ENCODE peak calls at places on chromosomes 5 and 9, in six cellular contexts. N is IMR-90, G is neural progenitor cell, H is fibroblast of mammary gland, W is AG10803, A is lower leg skin. K is an unnamed sample.

GRCh38 chr5:34699155-34700077 is 43.3 kb downstream of the RAI14 start:
- DNase-seq in A (peak), W (no peak), G (no peak), H (no peak), N (no peak), K (no peak)

GRCh38 chr5:167743685-167744084 is 547.8 kb upstream of the WWC1 start:
- DNase-seq in G (no peak), H (peak), A (no peak), N (peak), W (peak), K (peak)

GRCh38 chr5:82821978-82822927 is 254.9 kb downstream of the TMEM167A start:
- DNase-seq in H (peak), W (no peak), N (no peak), G (peak), A (no peak), K (no peak)

GRCh38 chr5:58459276-58459859 is 518 bp downstream of the PLK2 start:
- DNase-seq in W (peak), G (peak), A (peak), H (no peak), N (peak), K (peak)

GRCh38 chr5:66821626-66822429 is 225.6 kb downstream of the MAST4 start:
- DNase-seq in H (no peak), N (no peak), W (no peak), A (no peak), G (no peak), K (no peak)

GRCh38 chr9:38063363-38063707 is 5.7 kb downstream of the SHB start:
- DNase-seq in A (no peak), H (no peak), N (no peak), G (no peak), W (no peak), K (no peak)

GRCh38 chr5:17190242-17190778 is 27.1 kb upstream of the BASP1 start:
- DNase-seq in W (peak), N (peak), H (peak), A (no peak), G (peak), K (peak)

GRCh38 chr5:9513825-9514224 is 32.0 kb downstream of the SEMA5A start:
- DNase-seq in H (peak), N (peak), A (no peak), W (peak), G (peak), K (peak)

GRCh38 chr5:133287500-133287899 is 235.7 kb downstream of the HSPA4 start:
- DNase-seq in W (peak), H (peak), G (peak), A (no peak), N (peak), K (peak)

GRCh38 chr5:103216137-103216536 is 42.4 kb upstream of the MACIR start:
- DNase-seq in H (no peak), A (no peak), W (no peak), G (no peak), N (peak), K (no peak)

GRCh38 chr5:163456840-163457239 is 3.1 kb downstream of the NUDCD2 start:
- DNase-seq in A (no peak), G (no peak), N (no peak), W (no peak), H (no peak), K (no peak)

GRCh38 chr5:57258943-57259342 is 85.1 kb downstream of the GPBP1 start:
- DNase-seq in W (no peak), G (no peak), H (no peak), N (no peak), A (no peak), K (no peak)

GRCh38 chr9:21933865-21934264 is 60.3 kb downstream of the CDKN2A start:
- DNase-seq in A (no peak), N (peak), H (peak), W (peak), G (no peak), K (peak)

GRCh38 chr5:157596449-157596848 is 20.9 kb upstream of the ADAM19 start:
- DNase-seq in N (no peak), H (peak), G (no peak), A (no peak), W (peak), K (no peak)

GRCh38 chr5:180105827-180106312 is 34.3 kb upstream of the RNF130 start:
- DNase-seq in N (no peak), G (no peak), W (no peak), H (peak), A (peak), K (peak)

GRCh38 chr9:14526504-14526903 is 166.7 kb downstream of the ZDHHC21 start:
- DNase-seq in H (no peak), G (no peak), A (no peak), W (no peak), N (no peak), K (no peak)

GRCh38 chr9:100725376-100725775 is 147.5 kb downstream of the CAVIN4 start:
- DNase-seq in N (no peak), A (no peak), H (no peak), G (no peak), W (no peak), K (no peak)

GRCh38 chr5:83471405-83472212 is at the start of gene VCAN:
- DNase-seq in A (peak), W (peak), H (peak), G (peak), N (peak), K (peak)

GRCh38 chr9:134036130-134036529 is 10.8 kb downstream of the BRD3OS start:
- DNase-seq in G (no peak), N (no peak), W (no peak), H (no peak), A (no peak), K (no peak)

GRCh38 chr9:131697097-131697496 is 42.8 kb downstream of the RAPGEF1 start:
- DNase-seq in G (no peak), W (no peak), N (peak), A (peak), H (peak), K (peak)

GRCh38 chr5:152542741-152543140 is 137.7 kb upstream of the NMUR2 start:
- DNase-seq in N (no peak), A (no peak), G (peak), H (peak), W (no peak), K (peak)

GRCh38 chr5:56534102-56534501 is 281.2 kb upstream of the MAP3K1 start:
- DNase-seq in G (no peak), A (no peak), W (no peak), N (no peak), H (no peak), K (no peak)

GRCh38 chr9:131411719-131412681 is 18.1 kb downstream of the PRRC2B start:
- DNase-seq in W (no peak), G (no peak), N (no peak), A (no peak), H (no peak), K (no peak)

GRCh38 chr5:82522912-82523311 is 244.8 kb upstream of the RPS23 start:
- DNase-seq in W (no peak), G (no peak), N (no peak), H (no peak), A (no peak), K (no peak)

GRCh38 chr9:38068616-38068865 is 486 bp downstream of the SHB start:
- DNase-seq in H (no peak), A (no peak), G (no peak), W (peak), N (peak), K (peak)

GRCh38 chr9:115891929-115892328 is 261.7 kb upstream of the PAPPA start:
- DNase-seq in W (peak), H (peak), A (no peak), N (peak), G (no peak), K (peak)

GRCh38 chr5:73435640-73436534 is 12.7 kb downstream of the FOXD1 start:
- DNase-seq in A (no peak), N (no peak), H (no peak), G (peak), W (peak), K (no peak)
- H3K4me3 ChIP-seq in A (no peak), N (no peak), H (no peak), G (peak), W (peak), K (no peak)

GRCh38 chr9:126834672-126835071 is 25.8 kb upstream of the ZBTB34 start:
- DNase-seq in G (no peak), W (no peak), N (no peak), A (no peak), H (no peak), K (no peak)

GRCh38 chr9:126832440-126832839 is 27.6 kb downstream of the ZBTB43 start:
- DNase-seq in H (no peak), W (no peak), A (no peak), G (no peak), N (no peak), K (no peak)

GRCh38 chr9:126833710-126834345 is 26.6 kb upstream of the ZBTB34 start:
- DNase-seq in W (no peak), N (no peak), G (no peak), H (no peak), A (no peak), K (no peak)

GRCh38 chr9:126830827-126831226 is 26.0 kb downstream of the ZBTB43 start:
- DNase-seq in G (no peak), H (no peak), N (no peak), W (no peak), A (no peak), K (no peak)

DNA sequence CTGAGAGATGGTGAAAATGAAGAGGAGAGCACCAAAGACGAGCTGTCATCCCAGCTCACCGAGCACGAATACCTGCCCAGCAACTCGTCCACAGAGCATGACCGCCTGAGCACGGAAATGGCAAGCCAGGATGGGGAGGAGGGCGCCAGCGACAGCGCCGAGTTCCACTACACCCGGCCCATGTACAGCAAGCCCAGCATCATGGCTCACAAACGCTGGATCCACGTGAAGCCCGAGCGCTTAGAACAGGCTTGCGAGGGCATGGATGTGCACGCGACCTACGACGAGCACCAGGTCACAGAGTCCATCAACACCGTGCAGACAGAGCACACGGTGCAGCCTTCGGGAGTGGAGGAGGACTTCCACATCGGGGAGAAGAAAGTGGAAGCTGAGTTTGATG is 27.4 kb upstream of the ZBTB34 start:
- DNase-seq in A (no peak), W (no peak), G (no peak), H (no peak), N (no peak), K (no peak)
- TF ChIP-seq CTCF in A (no peak), W (no peak), G (no peak), H (no peak), N (no peak), K (no peak)

DNA sequence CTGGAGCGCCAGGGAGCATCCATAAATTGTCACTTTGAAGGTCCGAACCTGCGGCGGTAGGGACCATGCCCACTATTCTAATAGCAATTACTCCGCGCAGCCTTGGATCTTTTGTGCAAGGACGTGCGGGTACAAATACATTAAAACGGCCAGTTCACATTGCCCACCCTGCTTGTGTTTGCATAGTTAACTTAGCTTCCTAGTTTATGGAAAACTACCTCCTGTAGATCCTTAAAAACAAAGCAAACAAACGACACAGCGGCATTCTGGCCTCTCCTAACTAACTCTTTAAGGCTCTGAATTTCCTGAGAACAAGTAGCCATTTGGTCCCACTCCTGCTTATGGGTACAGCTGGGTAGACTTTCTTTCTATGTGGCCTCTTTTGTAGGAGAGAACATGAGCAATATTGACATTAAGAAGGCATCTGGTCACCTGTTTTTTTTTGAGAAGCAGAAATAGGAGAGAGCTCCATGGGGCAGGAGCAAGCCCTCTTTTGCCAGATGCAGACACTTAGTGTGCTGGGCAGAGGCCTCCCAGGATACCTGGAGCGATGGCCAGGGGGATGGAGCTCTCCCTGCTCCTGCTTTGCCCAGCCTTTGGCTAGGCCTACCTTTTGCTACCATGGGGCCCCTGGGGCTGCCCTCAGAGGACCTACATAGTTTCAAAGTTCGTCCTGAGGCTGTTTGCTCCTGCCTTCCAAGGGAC is 2.1 kb upstream of the STC2 start:
- DNase-seq in G (peak), N (no peak), A (no peak), W (no peak), H (no peak), K (no peak)
- H3K4me3 ChIP-seq in G (peak), N (no peak), A (no peak), W (no peak), H (no peak), K (peak)

GRCh38 chr9:136270173-136270710 is 24.6 kb upstream of the QSOX2 start:
- DNase-seq in N (no peak), W (no peak), A (no peak), H (no peak), G (no peak), K (no peak)

GRCh38 chr9:136268776-136269175 is 23.2 kb upstream of the QSOX2 start:
- DNase-seq in G (peak), H (no peak), N (no peak), W (no peak), A (no peak), K (no peak)

GRCh38 chr9:136265561-136266355 is 20.1 kb upstream of the QSOX2 start:
- DNase-seq in H (no peak), A (no peak), N (no peak), G (no peak), W (no peak), K (no peak)

GRCh38 chr9:136267261-136268111 is 21.9 kb upstream of the QSOX2 start:
- DNase-seq in W (peak), A (peak), H (peak), G (peak), N (peak), K (peak)

GRCh38 chr9:136268318-136268717 is 22.7 kb upstream of the QSOX2 start:
- DNase-seq in H (no peak), A (no peak), G (peak), W (no peak), N (no peak), K (no peak)
- TF ChIP-seq CTCF in H (no peak), A (no peak), G (peak), W (no peak), N (no peak), K (no peak)

GRCh38 chr5:172771439-172772111 is 580 bp upstream of the DUSP1 start:
- DNase-seq in N (no peak), A (no peak), H (no peak), W (peak), G (no peak), K (peak)

GRCh38 chr5:172769598-172770373 is 1.2 kb downstream of the DUSP1 start:
- DNase-seq in W (peak), N (peak), G (peak), H (peak), A (peak), K (no peak)

GRCh38 chr5:172769324-172769597 is 1.7 kb downstream of the DUSP1 start:
- DNase-seq in A (no peak), H (no peak), G (no peak), W (no peak), N (no peak), K (no peak)

GRCh38 chr5:172770675-172771438 is at the start of gene DUSP1:
- DNase-seq in A (peak), W (peak), N (peak), G (peak), H (peak), K (peak)

GRCh38 chr5:172770374-172770674 is 671 bp downstream of the DUSP1 start:
- DNase-seq in A (peak), N (no peak), H (no peak), G (no peak), W (no peak), K (no peak)
- H3K4me3 ChIP-seq in A (peak), N (peak), H (peak), G (peak), W (peak), K (peak)

GRCh38 chr5:32471784-32472183 is 27.2 kb upstream of the ZFR start:
- DNase-seq in H (no peak), A (no peak), G (no peak), N (no peak), W (no peak), K (no peak)
- TF ChIP-seq CTCF in H (no peak), A (no peak), G (no peak), N (no peak), W (no peak), K (no peak)

DNA sequence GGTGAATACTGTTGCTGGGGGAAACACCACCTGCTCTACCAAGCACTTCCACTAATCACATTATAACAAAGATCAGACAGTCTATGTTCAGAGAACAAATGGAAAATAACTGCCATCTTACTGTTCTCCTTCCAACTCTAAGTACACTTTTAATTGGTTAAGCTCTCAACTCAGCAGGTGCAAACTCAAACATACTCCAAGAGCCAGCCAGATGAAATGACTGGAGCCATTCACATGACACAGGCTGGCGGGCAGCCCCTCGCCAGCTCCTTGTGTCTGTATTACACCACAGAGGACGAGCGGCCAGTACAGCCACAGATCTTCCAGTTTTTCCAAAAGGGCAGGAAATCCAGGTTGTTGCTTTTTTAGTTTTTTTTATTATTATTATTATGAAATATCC is 16.1 kb downstream of the LIFR start:
- DNase-seq in W (no peak), G (peak), H (no peak), N (no peak), A (no peak), K (no peak)
- H3K4me3 ChIP-seq in W (no peak), G (no peak), H (no peak), N (no peak), A (no peak), K (no peak)

K was measured in foreskin fibroblast.